ENCODE peak calls at places on chromosomes 2 and 18, in six cellular contexts. One of them, this sample, is unnamed.

GRCh38 chr18:13562494-13563029 is 163.8 kb downstream of the FAM210A start:
- DNase-seq in OCI-LY7: peak
- DNase-seq in HCT116: no peak
- DNase-seq in psoas muscle: no peak
- DNase-seq in foreskin melanocyte: no peak
- DNase-seq in NCI-H1436: no peak
- DNase-seq in this sample: no peak

GRCh38 chr2:195352581-195352980 is 304.4 kb upstream of the SLC39A10 start:
- DNase-seq in foreskin melanocyte: no peak
- DNase-seq in NCI-H1436: no peak
- DNase-seq in OCI-LY7: no peak
- DNase-seq in psoas muscle: no peak
- DNase-seq in HCT116: no peak
- DNase-seq in this sample: no peak

GRCh38 chr18:65988972-65989371 is 238.2 kb downstream of the CDH7 start:
- DNase-seq in foreskin melanocyte: no peak
- DNase-seq in psoas muscle: no peak
- DNase-seq in OCI-LY7: no peak
- DNase-seq in NCI-H1436: no peak
- DNase-seq in HCT116: no peak
- DNase-seq in this sample: no peak

GRCh38 chr2:120548627-120549026 is 187.0 kb upstream of the GLI2 start:
- DNase-seq in OCI-LY7: no peak
- DNase-seq in NCI-H1436: no peak
- DNase-seq in HCT116: no peak
- DNase-seq in psoas muscle: peak
- DNase-seq in foreskin melanocyte: no peak
- DNase-seq in this sample: no peak

GRCh38 chr2:43082878-43083261 is 143.5 kb downstream of the ZFP36L2 start:
- DNase-seq in foreskin melanocyte: no peak
- DNase-seq in psoas muscle: no peak
- DNase-seq in NCI-H1436: no peak
- DNase-seq in OCI-LY7: no peak
- DNase-seq in HCT116: no peak
- DNase-seq in this sample: no peak

GRCh38 chr2:230981704-230982103 is 14.2 kb upstream of the SPATA3 start:
- DNase-seq in psoas muscle: no peak
- DNase-seq in HCT116: no peak
- DNase-seq in OCI-LY7: no peak
- DNase-seq in NCI-H1436: no peak
- DNase-seq in foreskin melanocyte: no peak
- DNase-seq in this sample: no peak

GRCh38 chr2:230793573-230794359 is 71.0 kb upstream of the ITM2C start:
- DNase-seq in OCI-LY7: no peak
- DNase-seq in NCI-H1436: no peak
- DNase-seq in psoas muscle: peak
- DNase-seq in HCT116: peak
- DNase-seq in foreskin melanocyte: peak
- DNase-seq in this sample: peak

GRCh38 chr2:226965376-226965775 is 129.5 kb downstream of the RHBDD1 start:
- DNase-seq in foreskin melanocyte: no peak
- DNase-seq in NCI-H1436: no peak
- DNase-seq in psoas muscle: no peak
- DNase-seq in HCT116: no peak
- DNase-seq in OCI-LY7: no peak
- DNase-seq in this sample: no peak

GRCh38 chr2:113910110-113910717 is 20.3 kb downstream of the ACTR3 start:
- DNase-seq in OCI-LY7: no peak
- DNase-seq in NCI-H1436: no peak
- DNase-seq in psoas muscle: no peak
- DNase-seq in HCT116: peak
- DNase-seq in foreskin melanocyte: no peak
- DNase-seq in this sample: no peak

GRCh38 chr18:69216390-69216789 is 184.3 kb upstream of the DOK6 start:
- DNase-seq in HCT116: no peak
- DNase-seq in foreskin melanocyte: no peak
- DNase-seq in NCI-H1436: peak
- DNase-seq in OCI-LY7: no peak
- DNase-seq in psoas muscle: no peak
- DNase-seq in this sample: no peak

GRCh38 chr2:30707304-30707903 is 99.8 kb downstream of the CAPN13 start:
- DNase-seq in foreskin melanocyte: no peak
- DNase-seq in OCI-LY7: no peak
- DNase-seq in psoas muscle: no peak
- DNase-seq in HCT116: no peak
- DNase-seq in NCI-H1436: no peak
- DNase-seq in this sample: no peak

GRCh38 chr2:223725494-223725893 is 111.9 kb downstream of the AP1S3 start:
- DNase-seq in foreskin melanocyte: peak
- DNase-seq in psoas muscle: peak
- DNase-seq in HCT116: peak
- DNase-seq in NCI-H1436: no peak
- DNase-seq in OCI-LY7: no peak
- DNase-seq in this sample: peak

GRCh38 chr2:240165638-240166037 is 25.2 kb upstream of the OTOS start:
- DNase-seq in NCI-H1436: no peak
- DNase-seq in psoas muscle: no peak
- DNase-seq in OCI-LY7: no peak
- DNase-seq in HCT116: no peak
- DNase-seq in foreskin melanocyte: no peak
- DNase-seq in this sample: no peak

GRCh38 chr2:72139471-72139870 is 8.2 kb downstream of the CYP26B1 start:
- DNase-seq in foreskin melanocyte: no peak
- DNase-seq in OCI-LY7: no peak
- DNase-seq in HCT116: no peak
- DNase-seq in psoas muscle: no peak
- DNase-seq in NCI-H1436: no peak
- DNase-seq in this sample: no peak

GRCh38 chr18:68662779-68663178 is 52.1 kb downstream of the TMX3 start:
- DNase-seq in foreskin melanocyte: no peak
- DNase-seq in HCT116: no peak
- DNase-seq in psoas muscle: no peak
- DNase-seq in NCI-H1436: no peak
- DNase-seq in OCI-LY7: no peak
- DNase-seq in this sample: peak

GRCh38 chr2:49044680-49045079 is 109.6 kb downstream of the FSHR start:
- DNase-seq in OCI-LY7: no peak
- DNase-seq in HCT116: no peak
- DNase-seq in foreskin melanocyte: peak
- DNase-seq in NCI-H1436: peak
- DNase-seq in psoas muscle: no peak
- DNase-seq in this sample: no peak

GRCh38 chr2:60659026-60659425 is 97.0 kb upstream of the PAPOLG start:
- DNase-seq in NCI-H1436: no peak
- DNase-seq in OCI-LY7: no peak
- DNase-seq in psoas muscle: no peak
- DNase-seq in foreskin melanocyte: no peak
- DNase-seq in HCT116: no peak
- DNase-seq in this sample: no peak

GRCh38 chr2:185502351-185502750 is 236.3 kb upstream of the FSIP2 start:
- DNase-seq in NCI-H1436: no peak
- DNase-seq in HCT116: no peak
- DNase-seq in foreskin melanocyte: no peak
- DNase-seq in OCI-LY7: no peak
- DNase-seq in psoas muscle: no peak
- DNase-seq in this sample: no peak

GRCh38 chr2:127083819-127084503 is 23.0 kb downstream of the BIN1 start:
- DNase-seq in OCI-LY7: no peak
- DNase-seq in foreskin melanocyte: no peak
- DNase-seq in HCT116: no peak
- DNase-seq in psoas muscle: peak
- DNase-seq in NCI-H1436: no peak
- DNase-seq in this sample: peak

GRCh38 chr2:59932341-59932740 is 621.1 kb downstream of the BCL11A start:
- DNase-seq in psoas muscle: no peak
- DNase-seq in NCI-H1436: no peak
- DNase-seq in foreskin melanocyte: no peak
- DNase-seq in HCT116: no peak
- DNase-seq in OCI-LY7: peak
- DNase-seq in this sample: no peak

GRCh38 chr2:221460136-221460535 is 112.0 kb downstream of the EPHA4 start:
- DNase-seq in NCI-H1436: no peak
- DNase-seq in psoas muscle: no peak
- DNase-seq in HCT116: no peak
- DNase-seq in foreskin melanocyte: no peak
- DNase-seq in OCI-LY7: no peak
- DNase-seq in this sample: no peak

GRCh38 chr18:65942854-65943253 is 192.0 kb downstream of the CDH7 start:
- DNase-seq in HCT116: no peak
- DNase-seq in NCI-H1436: no peak
- DNase-seq in foreskin melanocyte: no peak
- DNase-seq in OCI-LY7: no peak
- DNase-seq in psoas muscle: no peak
- DNase-seq in this sample: no peak

GRCh38 chr2:105749583-105750399 is 5.1 kb downstream of the NCK2 start:
- DNase-seq in psoas muscle: peak
- DNase-seq in foreskin melanocyte: no peak
- DNase-seq in OCI-LY7: no peak
- DNase-seq in HCT116: no peak
- DNase-seq in NCI-H1436: no peak
- DNase-seq in this sample: no peak

GRCh38 chr18:45353530-45353929 is 261.7 kb upstream of the SLC14A2 start:
- DNase-seq in OCI-LY7: no peak
- DNase-seq in NCI-H1436: no peak
- DNase-seq in HCT116: no peak
- DNase-seq in psoas muscle: no peak
- DNase-seq in foreskin melanocyte: no peak
- DNase-seq in this sample: no peak

GRCh38 chr2:32627441-32627900 is 379 bp upstream of the TTC27 start:
- DNase-seq in NCI-H1436: no peak
- DNase-seq in HCT116: no peak
- DNase-seq in foreskin melanocyte: no peak
- DNase-seq in psoas muscle: peak
- DNase-seq in OCI-LY7: no peak
- DNase-seq in this sample: no peak

GRCh38 chr2:189260361-189260761 is 80.8 kb upstream of the COL5A2 start:
- DNase-seq in psoas muscle: no peak
- DNase-seq in HCT116: no peak
- DNase-seq in NCI-H1436: no peak
- DNase-seq in foreskin melanocyte: no peak
- DNase-seq in OCI-LY7: no peak
- DNase-seq in this sample: no peak

GRCh38 chr2:205730701-205731271 is 48.5 kb downstream of the NRP2 start:
- DNase-seq in OCI-LY7: no peak
- DNase-seq in HCT116: no peak
- DNase-seq in foreskin melanocyte: no peak
- DNase-seq in NCI-H1436: no peak
- DNase-seq in psoas muscle: no peak
- DNase-seq in this sample: no peak

GRCh38 chr2:78718031-78718430 is 307.5 kb upstream of the REG3G start:
- DNase-seq in HCT116: no peak
- DNase-seq in psoas muscle: no peak
- DNase-seq in foreskin melanocyte: no peak
- DNase-seq in OCI-LY7: no peak
- DNase-seq in NCI-H1436: no peak
- DNase-seq in this sample: no peak

GRCh38 chr18:54558609-54559585 is 32.1 kb upstream of the DYNAP start:
- DNase-seq in foreskin melanocyte: no peak
- DNase-seq in OCI-LY7: peak
- DNase-seq in NCI-H1436: no peak
- DNase-seq in HCT116: no peak
- DNase-seq in psoas muscle: no peak
- DNase-seq in this sample: no peak

GRCh38 chr2:23824777-23825212 is 102.1 kb downstream of the ATAD2B start:
- DNase-seq in OCI-LY7: peak
- DNase-seq in psoas muscle: no peak
- DNase-seq in foreskin melanocyte: peak
- DNase-seq in NCI-H1436: peak
- DNase-seq in HCT116: peak
- DNase-seq in this sample: peak

This sample was measured in H54.